ENCODE peak calls at places on chromosomes 6 and 20, in four cellular contexts. E is brain microvascular endothelial cell, M is hepatocyte, Y is colonic mucosa. G is an unnamed sample.

GRCh38 chr6:55694148-55694547 is 115.2 kb upstream of the HMGCLL1 start:
- DNase-seq in M (peak; percentile 51), E (peak; percentile 76), Y (no peak), G (no peak)

GRCh38 chr20:49336786-49337185 is 58.9 kb upstream of the ZNFX1 start:
- DNase-seq in E (no peak), Y (no peak), M (no peak), G (no peak)

GRCh38 chr6:106097368-106098231 is 11.5 kb downstream of the PRDM1 start:
- DNase-seq in Y (peak; percentile 51), M (no peak), E (no peak), G (no peak)

GRCh38 chr6:121430514-121431460 is 4.7 kb upstream of the GJA1 start:
- DNase-seq in E (no peak), Y (no peak), M (peak; percentile 59), G (no peak)

GRCh38 chr6:116255246-116255800 is 1.4 kb upstream of the TSPYL4 start:
- DNase-seq in E (no peak), Y (no peak), M (peak; percentile 57), G (no peak)

GRCh38 chr6:11767458-11767857 is 11.1 kb downstream of the ADTRP start:
- DNase-seq in Y (no peak), E (no peak), M (no peak), G (no peak)

GRCh38 chr6:11532097-11532496 is 5.5 kb upstream of the TMEM170B start:
- DNase-seq in Y (no peak), M (no peak), E (no peak), G (no peak)

GRCh38 chr6:11824986-11825385 is 46.4 kb upstream of the ADTRP start:
- DNase-seq in Y (no peak), M (no peak), E (peak; percentile 66), G (no peak)

GRCh38 chr20:19376451-19376971 is 164.1 kb downstream of the SLC24A3 start:
- DNase-seq in M (no peak), Y (no peak), E (no peak), G (no peak)

GRCh38 chr20:1169224-1169623 is 15.6 kb downstream of the TMEM74B start:
- DNase-seq in Y (no peak), E (no peak), M (no peak), G (no peak)

GRCh38 chr6:125262026-125263013 is 39.4 kb downstream of the HDDC2 start:
- DNase-seq in Y (no peak), E (peak; percentile 74), M (no peak), G (no peak)

GRCh38 chr6:79170915-79171314 is 63.6 kb downstream of the HMGN3 start:
- DNase-seq in M (no peak), E (no peak), Y (no peak), G (no peak)

GRCh38 chr20:63007472-63007721 is 633 bp upstream of the BHLHE23 start:
- DNase-seq in E (no peak), M (no peak), Y (no peak), G (no peak)

GRCh38 chr6:52549428-52549827 is 27.4 kb downstream of the TRAM2 start:
- DNase-seq in E (no peak), Y (no peak), M (no peak), G (no peak)

GRCh38 chr20:63739129-63740069 is at the start of gene SLC2A4RG:
- DNase-seq in Y (peak; percentile 82), E (no peak), M (peak; percentile 96), G (no peak)

GRCh38 chr20:43467589-43467988 is 9.9 kb downstream of the SRSF6 start:
- DNase-seq in M (no peak), E (no peak), Y (no peak), G (no peak)

GRCh38 chr20:43477193-43477592 is 19.5 kb downstream of the SRSF6 start:
- DNase-seq in E (no peak), M (no peak), Y (no peak), G (no peak)

GRCh38 chr20:43477634-43478033 is 19.9 kb downstream of the SRSF6 start:
- DNase-seq in E (no peak), M (no peak), Y (no peak), G (no peak)

GRCh38 chr20:43473058-43473704 is 15.5 kb downstream of the SRSF6 start:
- DNase-seq in E (no peak), Y (no peak), M (no peak), G (no peak)
- TF ChIP-seq CTCF in E (no peak), Y (no peak), M (no peak), G (no peak)

GRCh38 chr6:75796723-75797122 is 47.7 kb downstream of the MYO6 start:
- DNase-seq in Y (no peak), M (no peak), E (no peak), G (no peak)
- H3K27ac ChIP-seq in Y (no peak overlapping the region), M (no peak overlapping the region), E (no peak overlapping the region), G (no peak overlapping the region)

GRCh38 chr6:157928428-157928827 is 53.2 kb upstream of the SYNJ2 start:
- DNase-seq in M (no peak), E (no peak), Y (no peak), G (no peak)

GRCh38 chr6:157925771-157926170 is 55.9 kb upstream of the SYNJ2 start:
- DNase-seq in E (no peak), Y (no peak), M (no peak), G (no peak)

GRCh38 chr6:157929765-157930319 is 51.8 kb upstream of the SYNJ2 start:
- DNase-seq in E (no peak), M (no peak), Y (no peak), G (no peak)

GRCh38 chr6:157929076-157929475 is 52.6 kb upstream of the SYNJ2 start:
- DNase-seq in M (no peak), E (no peak), Y (no peak), G (no peak)
- H3K36me3 ChIP-seq in M (no peaks in the 10 kb centered on the region), E (peaks cover 42% of the 10 kb centered on the region), Y (no peaks in the 10 kb centered on the region), G (no peaks in the 10 kb centered on the region)

GRCh38 chr6:5036309-5036708 is 32.5 kb upstream of the RPP40 start:
- DNase-seq in M (peak; percentile 87), E (peak; percentile 36), Y (peak; percentile 52), G (no peak)
- TF ChIP-seq CTCF in M (peak; percentile 7), E (peak; percentile 23), Y (no peak), G (no peak)

DNA sequence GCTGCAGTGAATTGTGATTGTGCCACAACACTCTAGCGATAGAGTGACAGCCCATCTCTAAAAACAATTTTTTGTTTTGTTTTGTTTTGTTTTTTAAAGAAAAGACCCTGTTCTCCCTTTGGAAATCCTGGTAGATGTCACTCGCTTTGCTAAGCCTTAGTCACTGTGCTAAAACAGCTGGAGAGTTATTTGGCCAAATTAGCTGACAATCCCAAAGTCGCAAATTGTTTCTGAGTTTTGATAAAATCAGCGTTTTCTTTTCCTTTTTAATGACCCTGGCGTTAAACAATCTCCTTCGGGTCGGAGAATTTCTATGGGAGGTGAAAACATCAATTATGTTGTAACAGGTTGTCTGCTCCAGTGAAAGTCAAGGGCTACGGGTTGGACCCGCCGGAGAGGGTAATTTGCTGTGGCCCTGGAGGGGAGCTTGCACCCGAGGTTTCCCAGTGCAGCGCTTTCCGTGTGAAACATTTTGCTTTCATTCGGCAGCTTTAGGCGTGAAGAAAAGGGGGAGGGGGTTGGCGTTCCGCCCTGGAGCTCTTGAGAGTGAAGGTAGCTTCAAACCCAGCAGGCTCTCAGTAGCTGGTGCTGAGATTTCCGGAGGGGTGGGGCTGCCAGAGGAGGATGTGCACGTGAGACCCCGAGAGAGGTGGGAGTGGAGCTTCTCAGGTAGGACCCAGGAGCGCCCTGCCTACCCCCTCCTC is 296.6 kb downstream of the PHACTR1 start:
- DNase-seq in E (no peak), Y (no peak), M (peak; percentile 13), G (no peak)
- H3K27ac ChIP-seq in E (no peak overlapping the region), Y (no peak overlapping the region), M (no peak overlapping the region), G (no peak overlapping the region)

GRCh38 chr20:35468671-35469334 is 13.4 kb downstream of the CEP250 start:
- DNase-seq in Y (no peak), E (no peak), M (no peak), G (no peak)
- H3K36me3 ChIP-seq in Y (no peaks in the 10 kb centered on the region), E (peaks cover 63% of the 10 kb centered on the region), M (no peaks in the 10 kb centered on the region), G (peaks cover 65% of the 10 kb centered on the region)

GRCh38 chr6:135938588-135939215 is 87.2 kb downstream of the PDE7B start:
- DNase-seq in M (peak; percentile 23), E (peak; percentile 67), Y (no peak), G (no peak)
- TF ChIP-seq CTCF in M (peak; percentile 53), E (peak; percentile 57), Y (no peak), G (no peak)

DNA sequence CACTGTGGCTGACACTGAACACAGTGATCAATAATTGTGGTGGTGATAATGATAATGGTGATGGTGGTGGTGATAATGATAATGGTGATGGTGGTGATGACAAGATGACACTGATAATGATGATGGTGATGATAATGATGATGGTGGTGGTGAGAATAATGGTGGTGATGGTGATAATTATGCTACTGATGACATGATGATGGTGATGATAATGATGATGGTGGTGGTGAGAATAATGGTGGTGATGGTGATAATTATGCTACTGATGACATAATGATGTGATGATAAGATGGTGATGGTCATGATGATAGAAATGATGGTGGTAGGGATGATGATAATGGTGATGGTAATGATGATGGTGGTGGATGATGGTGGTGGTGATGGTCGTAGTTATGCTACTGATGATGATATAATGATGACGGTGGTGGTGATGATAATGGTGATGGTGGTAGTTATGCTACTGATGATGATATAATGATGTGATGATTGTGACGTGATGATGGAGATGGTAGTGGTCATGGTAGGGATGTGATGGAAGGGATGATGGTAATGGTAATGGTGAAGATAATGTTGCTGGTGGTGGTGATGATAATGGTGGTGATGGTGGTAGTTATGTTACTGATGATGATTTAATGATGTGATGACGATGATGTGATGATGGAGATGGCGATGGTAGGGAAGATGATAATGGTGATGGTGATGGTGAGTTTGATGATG is 356.5 kb upstream of the CDH4 start:
- DNase-seq in M (no peak), Y (no peak), E (no peak), G (no peak)
- H3K27ac ChIP-seq in M (no peak overlapping the region), Y (no peak overlapping the region), E (no peak overlapping the region), G (no peak overlapping the region)

GRCh38 chr20:41061155-41061554 is 32.5 kb downstream of the TOP1 start:
- DNase-seq in E (no peak), Y (no peak), M (no peak), G (no peak)

GRCh38 chr20:41059236-41059635 is 30.6 kb downstream of the TOP1 start:
- DNase-seq in Y (no peak), M (no peak), E (no peak), G (no peak)

GRCh38 chr20:41055679-41056078 is 27.1 kb downstream of the TOP1 start:
- DNase-seq in M (no peak), E (no peak), Y (no peak), G (no peak)

GRCh38 chr20:41058007-41058673 is 29.5 kb downstream of the TOP1 start:
- DNase-seq in Y (no peak), E (peak; percentile 86), M (peak; percentile 47), G (no peak)

GRCh38 chr20:41058674-41059008 is 30.0 kb downstream of the TOP1 start:
- DNase-seq in Y (no peak), M (no peak), E (no peak), G (no peak)
- H3K36me3 ChIP-seq in Y (no peaks in the 10 kb centered on the region), M (peaks cover 7% of the 10 kb centered on the region), E (peaks cover 17% of the 10 kb centered on the region), G (no peaks in the 10 kb centered on the region)

G was measured in vagina.